ENCODE peak calls at places on chromosomes 5 and 9, in six cellular contexts. X is activated effector memory CD4-positive, alpha-beta T cell treated with Interleukin-2 at 50 U/mL for 16 hours; Y is DMS79 treated with DMSO at 0.1 percent for 48 hours; N is NT2/D1; U is C1 segment of cervical spinal cord; H is Calu3. C is an unnamed sample.
A peak's percentile ranks its signal among the peaks of the same experiment; 100 is the strongest.

GRCh38 chr5:139897982-139898381 is 102.4 kb downstream of the PSD2 start:
- DNase-seq in N (no peak), X (no peak), U (no peak), H (no peak), Y (no peak), C (no peak)

GRCh38 chr5:143843461-143843860 is 31.5 kb downstream of the HMHB1 start:
- DNase-seq in X (no peak), N (no peak), U (no peak), Y (peak; percentile 5), H (no peak), C (no peak)

GRCh38 chr9:110591526-110591925 is 12.0 kb upstream of the SVEP1 start:
- DNase-seq in X (no peak), Y (no peak), N (no peak), U (no peak), H (no peak), C (no peak)

GRCh38 chr9:102434545-102434944 is 560.6 kb upstream of the CYLC2 start:
- DNase-seq in Y (no peak), N (peak; percentile 9), U (no peak), H (no peak), X (no peak), C (no peak)

GRCh38 chr9:98050351-98050750 is 6.2 kb upstream of the NANS start:
- DNase-seq in U (no peak), X (no peak), N (no peak), H (no peak), Y (no peak), C (no peak)

GRCh38 chr5:112186401-112186990 is 232.6 kb downstream of the EPB41L4A start:
- DNase-seq in H (peak; percentile 43), X (no peak), N (no peak), U (no peak), Y (no peak), C (no peak)

GRCh38 chr5:17816947-17817346 is 182.7 kb downstream of the TAF11L14 start:
- DNase-seq in X (no peak), N (no peak), H (no peak), U (no peak), Y (no peak), C (no peak)

GRCh38 chr5:107812570-107813141 is 141.9 kb upstream of the EFNA5 start:
- DNase-seq in N (no peak), X (no peak), Y (no peak), U (no peak), H (no peak), C (no peak)

GRCh38 chr5:172766287-172767104 is 4.5 kb downstream of the DUSP1 start:
- DNase-seq in H (no peak), U (no peak), Y (no peak), N (no peak), X (no peak), C (no peak)

GRCh38 chr5:103258957-103259704 is 568 bp downstream of the MACIR start:
- DNase-seq in U (no peak), H (peak; percentile 78), Y (peak; percentile 38), N (peak; percentile 13), X (peak; percentile 51), C (peak; percentile 53)

GRCh38 chr9:25648116-25648515 is 30.1 kb downstream of the TUSC1 start:
- DNase-seq in X (no peak), U (no peak), N (no peak), H (no peak), Y (no peak), C (no peak)

GRCh38 chr9:27865031-27865438 is 291.8 kb upstream of the C9orf72 start:
- DNase-seq in X (no peak), U (no peak), N (no peak), H (peak; percentile 30), Y (no peak), C (no peak)

GRCh38 chr9:90092512-90092911 is 487.7 kb downstream of the GADD45G start:
- DNase-seq in X (no peak), H (no peak), U (no peak), N (no peak), Y (no peak), C (no peak)

GRCh38 chr9:76419782-76420380 is 25.7 kb upstream of the RFK start:
- DNase-seq in U (no peak), H (no peak), X (no peak), N (no peak), Y (no peak), C (no peak)

GRCh38 chr5:127041571-127041970 is 11.2 kb upstream of the MARCHF3 start:
- DNase-seq in N (no peak), U (no peak), X (no peak), H (no peak), Y (no peak), C (no peak)

C was measured in neuronal stem cell.